ENCODE peak calls at places on chromosome 22, in four cellular contexts. N is stimulated activated naive CD8-positive, alpha-beta T cell treated with anti-CD3 and anti-CD28 coated beads, Interleukin-15, Interleukin-2, amounts not matched to agents 100 U/mL and 50 U/mL, for 24 hours; B is stimulated activated CD8-positive, alpha-beta memory T cell treated with anti-CD3 and anti-CD28 coated beads, Interleukin-12 subunit alpha, Interleukin-12 subunit beta, amount 100 ng/mL, for 1 hour; S is Peyer's patch. L is an unnamed sample.

GRCh38 chr22:23302171-23303002 is 122.1 kb downstream of the BCR start:
- DNase-seq in N (no peak), S (no peak), B (no peak), L (no peak)

GRCh38 chr22:37043214-37043827 is 8.2 kb upstream of the KCTD17 start:
- DNase-seq in S (no peak), N (no peak), B (no peak), L (no peak)

GRCh38 chr22:17303840-17304779 is 65.2 kb upstream of the CECR2 start:
- DNase-seq in B (peak), S (no peak), N (peak), L (peak)

GRCh38 chr22:43996170-43996980 is 27.7 kb upstream of the PARVB start:
- DNase-seq in B (peak), N (peak), S (peak), L (peak)

GRCh38 chr22:22464541-22465054 is 43.9 kb downstream of the ZNF280B start:
- DNase-seq in B (no peak), S (no peak), N (no peak), L (no peak)

GRCh38 chr22:40616578-40616977 is 19.9 kb downstream of the MRTFA start:
- DNase-seq in S (no peak), B (no peak), N (no peak), L (no peak)

GRCh38 chr22:37229012-37229804 is 14.9 kb downstream of the RAC2 start:
- DNase-seq in S (no peak), N (peak), B (no peak), L (no peak)

GRCh38 chr22:40441761-40442364 is 71.5 kb downstream of the SGSM3 start:
- DNase-seq in B (no peak), S (no peak), N (no peak), L (no peak)

GRCh38 chr22:39173787-39174497 is 21.5 kb upstream of the CBX7 start:
- DNase-seq in B (peak), N (peak), S (peak), L (peak)

GRCh38 chr22:44085743-44086741 is 61.9 kb downstream of the PARVB start:
- DNase-seq in S (no peak), B (no peak), N (no peak), L (peak)

GRCh38 chr22:37443086-37443485 is 15.8 kb upstream of the ELFN2 start:
- DNase-seq in S (no peak), B (no peak), N (no peak), L (no peak)

GRCh38 chr22:27247691-27248434 is 553.7 kb downstream of the MN1 start:
- DNase-seq in S (no peak), B (no peak), N (no peak), L (no peak)

GRCh38 chr22:35076648-35077047 is 10.7 kb downstream of the ISX start:
- DNase-seq in S (no peak), B (no peak), N (no peak), L (no peak)

GRCh38 chr22:41448189-41448808 is 1.7 kb upstream of the TOB2 start:
- DNase-seq in S (peak), N (peak), B (peak), L (peak)

GRCh38 chr22:28630185-28630580 is 49.5 kb downstream of the TTC28 start:
- DNase-seq in N (no peak), S (no peak), B (no peak), L (no peak)

GRCh38 chr22:43546186-43546585 is 134.4 kb downstream of the MPPED1 start:
- DNase-seq in N (no peak), S (no peak), B (no peak), L (no peak)

GRCh38 chr22:27090595-27090994 is 433.2 kb downstream of the MIAT start:
- DNase-seq in B (no peak), S (no peak), N (no peak), L (no peak)

GRCh38 chr22:30212363-30212995 is 34.1 kb downstream of the LIF start:
- DNase-seq in B (no peak), N (peak), S (no peak), L (peak)

GRCh38 chr22:48751539-48752437 is 1075.9 kb downstream of the BRD1 start:
- DNase-seq in N (no peak), S (no peak), B (no peak), L (no peak)

GRCh38 chr22:32558681-32559355 is 84.2 kb downstream of the FBXO7 start:
- DNase-seq in N (peak), B (no peak), S (peak), L (peak)

GRCh38 chr22:31284241-31284745 is 8.0 kb downstream of the PIK3IP1 start:
- DNase-seq in B (no peak), S (no peak), N (no peak), L (no peak)

GRCh38 chr22:44200855-44201550 is 20.3 kb downstream of the PARVG start:
- DNase-seq in B (no peak), N (no peak), S (peak), L (no peak)

GRCh38 chr22:50183141-50183971 is 2.4 kb upstream of the TRABD start:
- DNase-seq in N (no peak), S (no peak), B (no peak), L (no peak)

GRCh38 chr22:42233879-42234278 is 36.6 kb downstream of the TCF20 start:
- DNase-seq in S (no peak), B (no peak), N (no peak), L (no peak)

GRCh38 chr22:43166132-43166930 is 15.0 kb downstream of the TSPO start:
- DNase-seq in S (peak), B (no peak), N (no peak), L (no peak)

GRCh38 chr22:30371981-30372380 is 15.2 kb downstream of the CCDC157 start:
- DNase-seq in N (no peak), B (no peak), S (peak), L (no peak)

GRCh38 chr22:44419429-44419828 is 78.6 kb downstream of the RTL6 start:
- DNase-seq in B (no peak), S (no peak), N (no peak), L (no peak)

GRCh38 chr22:30325724-30326703 is 727 bp downstream of the TBC1D10A start:
- DNase-seq in B (no peak), N (no peak), S (peak), L (peak)

GRCh38 chr22:46508391-46508999 is 28.9 kb downstream of the CELSR1 start:
- DNase-seq in S (no peak), B (no peak), N (no peak), L (no peak)

GRCh38 chr22:48713266-48714205 is 1114.1 kb downstream of the BRD1 start:
- DNase-seq in B (no peak), S (peak), N (no peak), L (no peak)

GRCh38 chr22:47408409-47408808 is 646.0 kb downstream of the TBC1D22A start:
- DNase-seq in S (no peak), B (no peak), N (no peak), L (no peak)

GRCh38 chr22:25081409-25081824 is 118.2 kb upstream of the CRYBB3 start:
- DNase-seq in N (peak), B (no peak), S (no peak), L (peak)

GRCh38 chr22:33451851-33452469 is 393.8 kb upstream of the SYN3 start:
- DNase-seq in B (no peak), S (no peak), N (no peak), L (no peak)

GRCh38 chr22:31177420-31178162 is 17.6 kb downstream of the RNF185 start:
- DNase-seq in B (no peak), S (no peak), N (no peak), L (no peak)